ENCODE peak calls at places on chromosomes 12 and 14, in seven cellular contexts. G is AG04449, Q is brain microvascular endothelial cell, T is Caco-2, E is fibroblast of villous mesenchyme, O is A549, K is cardiac fibroblast. A is an unnamed sample.

GRCh38 chr14:103727313-103728000 is 11.8 kb downstream of the ZFYVE21 start:
- DNase-seq in T (no peak), Q (no peak), G (no peak), K (no peak), E (no peak), O (no peak), A (no peak)

GRCh38 chr12:48358937-48359509 is 8.3 kb upstream of the ZNF641 start:
- DNase-seq in Q (no peak), G (no peak), E (no peak), O (no peak), T (peak; percentile 56), K (no peak), A (no peak)

GRCh38 chr12:7555752-7556151 is 52.2 kb upstream of the CD163 start:
- DNase-seq in K (peak; percentile 13), Q (peak; percentile 77), E (peak; percentile 75), T (no peak), G (peak; percentile 56), O (no peak), A (no peak)

GRCh38 chr12:132561784-132562156 is 48.6 kb downstream of the LRCOL1 start:
- DNase-seq in O (peak; percentile 75), E (no peak), K (no peak), Q (no peak), T (no peak), G (no peak), A (no peak)

GRCh38 chr14:91413547-91414474 is 3.8 kb downstream of the CCDC88C start:
- DNase-seq in T (peak; percentile 78), O (no peak), E (no peak), G (no peak), K (no peak), Q (no peak), A (no peak)

GRCh38 chr14:61368061-61368710 is 46.8 kb downstream of the PRKCH start:
- DNase-seq in O (no peak), G (no peak), T (peak; percentile 45), K (no peak), Q (no peak), E (no peak), A (no peak)

GRCh38 chr14:50954811-50955372 is 10.6 kb upstream of the PYGL start:
- DNase-seq in Q (peak; percentile 61), G (no peak), K (peak; percentile 79), O (peak; percentile 61), T (no peak), E (peak; percentile 69), A (no peak)

GRCh38 chr12:120630139-120630895 is 10.1 kb upstream of the CABP1 start:
- DNase-seq in O (no peak), K (no peak), G (no peak), Q (no peak), E (no peak), T (no peak), A (no peak)

GRCh38 chr14:61609143-61609851 is 86.0 kb upstream of the HIF1A start:
- DNase-seq in T (no peak), K (peak; percentile 77), O (no peak), G (no peak), Q (no peak), E (no peak), A (no peak)

GRCh38 chr12:6277982-6278438 is 32.5 kb upstream of the PLEKHG6 start:
- DNase-seq in K (no peak), T (peak; percentile 72), Q (no peak), G (no peak), O (no peak), E (no peak), A (no peak)

GRCh38 chr12:122840580-122841513 is 5.6 kb downstream of the HIP1R start:
- DNase-seq in K (no peak), Q (peak; percentile 20), T (peak; percentile 30), E (no peak), O (no peak), G (no peak), A (no peak)

GRCh38 chr12:122838841-122839240 is 3.6 kb downstream of the HIP1R start:
- DNase-seq in T (no peak), Q (no peak), K (no peak), E (no peak), O (no peak), G (no peak), A (no peak)

GRCh38 chr12:122837306-122838265 is 2.3 kb downstream of the HIP1R start:
- DNase-seq in O (no peak), E (no peak), G (no peak), T (no peak), Q (no peak), K (no peak), A (peak; percentile 68)

GRCh38 chr12:122841544-122842321 is 6.5 kb downstream of the HIP1R start:
- DNase-seq in G (peak; percentile 49), T (peak; percentile 36), K (peak; percentile 35), O (peak; percentile 50), Q (peak; percentile 60), E (peak; percentile 68), A (no peak)

GRCh38 chr12:122839907-122840554 is 4.8 kb downstream of the HIP1R start:
- DNase-seq in K (no peak), T (no peak), E (no peak), G (no peak), Q (no peak), O (no peak), A (no peak)
- H3K4me3 ChIP-seq in K (no peak overlapping the region), T (no peak overlapping the region), E (no peak overlapping the region), G (no peak overlapping the region), Q (no peak overlapping the region), O (no peak overlapping the region), A (no peak overlapping the region)

DNA sequence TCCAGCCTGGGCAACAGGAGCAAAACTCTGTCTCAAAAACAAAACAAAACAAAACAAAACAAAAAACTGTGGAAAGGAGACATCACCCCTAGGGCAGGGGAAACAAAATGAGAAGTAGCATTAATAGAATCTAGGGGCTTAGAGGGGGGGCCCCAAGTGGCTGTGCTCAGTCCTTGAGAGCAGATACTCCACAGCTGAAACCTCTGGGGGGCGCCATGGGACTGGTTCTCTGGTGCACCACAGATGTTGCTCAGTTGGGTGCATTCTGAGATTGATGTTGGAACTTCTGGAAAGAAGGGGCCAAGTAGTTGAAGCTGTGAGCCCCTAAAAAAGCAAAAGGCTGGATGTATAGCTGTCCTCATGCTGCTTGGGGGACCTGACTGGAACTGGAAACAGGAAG is 11.8 kb upstream of the SYNE2 start:
- DNase-seq in G (no peak), K (no peak), E (peak; percentile 18), T (no peak), Q (no peak), O (no peak), A (no peak)
- TF ChIP-seq CTCF in G (no peak), K (peak; percentile 5), E (peak; percentile 47), T (no peak), Q (peak; percentile 38), O (no peak), A (peak; percentile 33)

GRCh38 chr14:53999061-53999488 is 42.5 kb upstream of the BMP4 start:
- DNase-seq in G (peak; percentile 81), T (peak; percentile 93), K (peak; percentile 60), Q (peak; percentile 54), E (peak; percentile 97), O (no peak), A (peak; percentile 18)

GRCh38 chr14:54000341-54000811 is 43.8 kb upstream of the BMP4 start:
- DNase-seq in K (peak; percentile 38), G (no peak), E (peak; percentile 28), T (peak; percentile 69), O (no peak), Q (peak; percentile 62), A (no peak)

GRCh38 chr14:54002653-54003052 is 46.0 kb upstream of the BMP4 start:
- DNase-seq in T (no peak), K (peak; percentile 32), O (no peak), G (peak; percentile 82), Q (peak; percentile 73), E (peak; percentile 34), A (no peak)

GRCh38 chr14:54001189-54001878 is 44.7 kb upstream of the BMP4 start:
- DNase-seq in E (no peak), Q (no peak), T (peak; percentile 84), K (no peak), G (no peak), O (no peak), A (no peak)

GRCh38 chr14:54003064-54003463 is 46.4 kb upstream of the BMP4 start:
- DNase-seq in G (no peak), O (no peak), T (no peak), E (no peak), Q (no peak), K (no peak), A (no peak)
- H3K4me3 ChIP-seq in G (no peak overlapping the region), O (no peak overlapping the region), T (no peak overlapping the region), E (no peak overlapping the region), Q (no peak overlapping the region), K (no peak overlapping the region), A (no peak overlapping the region)

DNA sequence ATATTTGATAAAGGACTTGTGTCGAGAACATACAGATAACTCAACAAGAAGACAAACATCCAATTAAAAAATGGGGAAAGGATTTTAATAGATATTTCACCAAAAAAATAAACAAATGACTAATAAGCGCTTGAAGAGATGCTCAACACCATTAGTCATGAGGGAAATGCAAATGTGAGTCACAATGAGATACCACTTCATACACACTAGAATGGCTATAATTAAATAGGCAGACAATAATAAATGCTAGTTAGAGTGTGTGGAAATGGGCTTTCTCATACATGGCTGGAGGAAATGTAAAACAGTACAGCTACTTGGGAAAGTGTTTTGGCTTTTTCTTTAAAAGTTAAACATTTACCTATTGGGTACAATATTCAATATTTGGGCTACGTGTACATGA is 34.8 kb downstream of the DLK1 start:
- DNase-seq in O (no peak), K (peak; percentile 51), E (peak; percentile 92), Q (peak; percentile 39), G (peak; percentile 63), T (no peak), A (peak; percentile 31)
- TF ChIP-seq CTCF in O (no peak), K (no peak), E (no peak), Q (no peak), G (no peak), T (no peak), A (no peak)

DNA sequence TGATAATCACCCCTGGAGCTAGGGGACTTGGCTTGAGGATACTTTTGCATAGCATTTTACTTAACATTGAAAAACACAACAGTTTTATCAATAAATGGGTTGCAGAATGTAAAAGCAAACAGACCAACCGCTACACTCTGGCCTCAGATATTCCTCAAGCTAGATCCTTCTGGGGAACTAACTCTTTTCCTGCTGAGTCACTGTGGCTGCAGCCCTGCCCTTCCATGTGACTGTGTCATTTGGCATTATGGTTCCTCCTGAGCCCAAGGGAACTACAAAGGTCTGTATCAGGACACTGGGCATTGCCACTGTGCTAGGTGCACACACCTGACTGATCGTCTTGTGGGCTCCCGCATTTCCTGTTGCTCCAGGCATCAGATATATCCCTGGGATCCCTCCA is 56.6 kb downstream of the TTC9 start:
- DNase-seq in G (no peak), T (no peak), Q (peak; percentile 31), O (peak; percentile 21), K (peak; percentile 22), E (no peak), A (no peak)
- H3K4me3 ChIP-seq in G (no peak overlapping the region), T (no peak overlapping the region), Q (no peak overlapping the region), O (no peak overlapping the region), K (no peak overlapping the region), E (no peak overlapping the region), A (no peak overlapping the region)

DNA sequence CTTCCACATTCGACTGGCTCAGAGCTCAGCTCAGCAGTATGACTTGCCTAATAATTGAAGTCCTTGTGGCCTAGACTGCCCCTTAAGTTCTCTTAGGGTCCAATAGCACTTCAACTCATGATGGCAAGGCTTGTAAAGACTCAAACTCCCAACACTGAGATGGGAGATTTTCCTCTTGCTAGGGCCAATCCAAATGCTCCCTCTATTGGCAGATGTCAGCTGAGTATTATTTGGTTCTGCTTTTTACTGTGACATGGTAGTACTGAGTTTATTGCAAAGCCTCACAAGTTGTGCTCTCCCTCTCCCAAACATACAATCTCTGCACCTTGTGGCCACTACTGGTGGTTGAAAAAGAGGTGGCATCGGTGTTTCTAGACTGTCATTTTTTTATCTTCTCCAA is 164.2 kb downstream of the ALG10 start:
- DNase-seq in E (no peak), G (no peak), O (no peak), K (no peak), Q (no peak), T (no peak), A (no peak)
- TF ChIP-seq CTCF in E (no peak), G (no peak), O (no peak), K (no peak), Q (no peak), T (peak; percentile 19), A (peak; percentile 4)

A was measured in epithelial cell of proximal tubule.